ENCODE peak calls at places on chromosomes 16 and 17, in nine cellular contexts. U is coronary artery, S is sigmoid colon, C is dorsolateral prefrontal cortex, W is cardiac fibroblast, K is uterus, T is fibroblast of pulmonary artery, Y is A549, A is AG04450. E is an unnamed sample.
A peak's percentile ranks its signal among the peaks of the same experiment; 100 is the strongest.

GRCh38 chr17:17732892-17733670 is 51.8 kb downstream of the RAI1 start:
- DNase-seq in U (no peak), S (no peak), C (peak; percentile 41), W (peak; percentile 65), K (no peak), T (peak; percentile 58), Y (peak; percentile 59), A (no peak), E (no peak)

GRCh38 chr16:12111819-12112218 is 135.3 kb downstream of the SNX29 start:
- DNase-seq in U (no peak), S (no peak), C (no peak), W (no peak), K (no peak), T (no peak), Y (no peak), A (no peak), E (no peak)

GRCh38 chr16:80682435-80683070 is 121.8 kb downstream of the CDYL2 start:
- DNase-seq in U (no peak), S (no peak), C (peak; percentile 48), W (peak; percentile 57), K (no peak), T (peak; percentile 76), Y (no peak), A (peak; percentile 82), E (no peak)

GRCh38 chr16:81432899-81433560 is 11.6 kb upstream of the CMIP start:
- DNase-seq in U (no peak), S (no peak), C (no peak), W (no peak), K (no peak), T (no peak), Y (no peak), A (no peak), E (no peak)

GRCh38 chr16:85856054-85856453 is 42.9 kb upstream of the IRF8 start:
- DNase-seq in U (no peak), S (no peak), C (no peak), W (no peak), K (no peak), T (no peak), Y (no peak), A (no peak), E (no peak)

GRCh38 chr17:79046501-79047280 is 22.7 kb downstream of the C1QTNF1 start:
- DNase-seq in U (no peak), S (peak; percentile 87), C (no peak), W (no peak), K (no peak), T (no peak), Y (no peak), A (no peak), E (no peak)

GRCh38 chr16:20866161-20866772 is 33.9 kb downstream of the DCUN1D3 start:
- DNase-seq in U (peak; percentile 82), S (peak; percentile 73), C (peak; percentile 43), W (peak; percentile 87), K (no peak), T (peak; percentile 85), Y (peak; percentile 80), A (no peak), E (no peak)

GRCh38 chr16:83348991-83349390 is 458.8 kb upstream of the HSBP1 start:
- DNase-seq in U (no peak), S (no peak), C (no peak), W (no peak), K (no peak), T (no peak), Y (no peak), A (no peak), E (no peak)

GRCh38 chr17:60901806-60902205 is 224.2 kb downstream of the BCAS3 start:
- DNase-seq in U (no peak), S (no peak), C (no peak), W (peak; percentile 65), K (no peak), T (peak; percentile 72), Y (no peak), A (peak; percentile 8), E (peak; percentile 27)

GRCh38 chr17:66165537-66166123 is 26.3 kb downstream of the CEP112 start:
- DNase-seq in U (no peak), S (no peak), C (no peak), W (peak; percentile 79), K (no peak), T (peak; percentile 82), Y (peak; percentile 72), A (peak; percentile 32), E (peak; percentile 52)

GRCh38 chr16:28202147-28202746 is 9.5 kb downstream of the XPO6 start:
- DNase-seq in U (no peak), S (no peak), C (no peak), W (no peak), K (no peak), T (no peak), Y (peak; percentile 29), A (no peak), E (no peak)

GRCh38 chr17:29570521-29570920 is 2.0 kb downstream of the TP53I13 start:
- DNase-seq in U (peak; percentile 69), S (peak; percentile 66), C (no peak), W (no peak), K (no peak), T (no peak), Y (no peak), A (no peak), E (no peak)

GRCh38 chr17:78338860-78339259 is 21.0 kb downstream of the SOCS3 start:
- DNase-seq in U (no peak), S (no peak), C (no peak), W (no peak), K (no peak), T (no peak), Y (no peak), A (no peak), E (no peak)

GRCh38 chr16:22252317-22252716 is 44.9 kb upstream of the POLR3E start:
- DNase-seq in U (no peak), S (no peak), C (no peak), W (no peak), K (no peak), T (no peak), Y (peak; percentile 16), A (no peak), E (no peak)

GRCh38 chr17:70110443-70110880 is 35.4 kb downstream of the KCNJ16 start:
- DNase-seq in U (no peak), S (no peak), C (no peak), W (peak; percentile 37), K (peak; percentile 30), T (peak; percentile 67), Y (no peak), A (peak; percentile 2), E (peak; percentile 83)

GRCh38 chr17:31494259-31495048 is 103.0 kb downstream of the RAB11FIP4 start:
- DNase-seq in U (no peak), S (no peak), C (no peak), W (no peak), K (no peak), T (no peak), Y (no peak), A (no peak), E (no peak)

GRCh38 chr16:7319514-7319913 is 13.1 kb upstream of the RBFOX1 start:
- DNase-seq in U (no peak), S (no peak), C (no peak), W (no peak), K (no peak), T (no peak), Y (no peak), A (no peak), E (no peak)

GRCh38 chr17:52157161-52157560 is 1.4 kb downstream of the CA10 start:
- DNase-seq in U (no peak), S (no peak), C (peak; percentile 3), W (no peak), K (no peak), T (no peak), Y (no peak), A (no peak), E (no peak)

GRCh38 chr17:83198366-83199341 is 119.2 kb downstream of the METRNL start:
- DNase-seq in U (no peak), S (peak; percentile 61), C (no peak), W (no peak), K (no peak), T (no peak), Y (no peak), A (no peak), E (no peak)

GRCh38 chr16:78742501-78743283 is 643.2 kb downstream of the WWOX start:
- DNase-seq in U (no peak), S (no peak), C (no peak), W (no peak), K (no peak), T (peak; percentile 7), Y (no peak), A (no peak), E (no peak)

GRCh38 chr17:80024206-80024972 is 11.3 kb downstream of the TBC1D16 start:
- DNase-seq in U (no peak), S (no peak), C (no peak), W (no peak), K (no peak), T (no peak), Y (no peak), A (no peak), E (no peak)

GRCh38 chr16:83882118-83882879 is 16.6 kb upstream of the MLYCD start:
- DNase-seq in U (no peak), S (no peak), C (no peak), W (no peak), K (no peak), T (no peak), Y (no peak), A (no peak), E (no peak)

GRCh38 chr17:35477248-35477647 is 28.7 kb upstream of the SLFN13 start:
- DNase-seq in U (no peak), S (no peak), C (no peak), W (no peak), K (no peak), T (no peak), Y (no peak), A (no peak), E (no peak)
- H3K4me3 ChIP-seq in U (no peak overlapping the region), S (no peak overlapping the region), C (no peak overlapping the region), W (no peak overlapping the region), K (no peak overlapping the region), T (no peak overlapping the region), Y (no peak overlapping the region), A (no peak overlapping the region), E (no peak overlapping the region)

GRCh38 chr17:36463916-36464764 is 22.3 kb upstream of the ZNHIT3 start:
- DNase-seq in U (no peak), S (peak; percentile 55), C (peak; percentile 64), W (peak; percentile 79), K (no peak), T (peak; percentile 75), Y (peak; percentile 76), A (no peak), E (peak; percentile 19)
- TF ChIP-seq CTCF in U (no peak), S (no peak), C (no peak), W (no peak), K (no peak), T (no peak), Y (no peak), A (no peak), E (no peak)

GRCh38 chr17:50079334-50080095 is 15.6 kb upstream of the PDK2 start:
- DNase-seq in U (no peak), S (no peak), C (no peak), W (peak; percentile 51), K (no peak), T (peak; percentile 46), Y (peak; percentile 87), A (no peak), E (no peak)
- H3K4me3 ChIP-seq in U (no peak overlapping the region), S (no peak overlapping the region), C (no peak overlapping the region), W (no peak overlapping the region), K (no peak overlapping the region), T (no peak overlapping the region), Y (no peak overlapping the region), A (no peak overlapping the region), E (no peak overlapping the region)

DNA sequence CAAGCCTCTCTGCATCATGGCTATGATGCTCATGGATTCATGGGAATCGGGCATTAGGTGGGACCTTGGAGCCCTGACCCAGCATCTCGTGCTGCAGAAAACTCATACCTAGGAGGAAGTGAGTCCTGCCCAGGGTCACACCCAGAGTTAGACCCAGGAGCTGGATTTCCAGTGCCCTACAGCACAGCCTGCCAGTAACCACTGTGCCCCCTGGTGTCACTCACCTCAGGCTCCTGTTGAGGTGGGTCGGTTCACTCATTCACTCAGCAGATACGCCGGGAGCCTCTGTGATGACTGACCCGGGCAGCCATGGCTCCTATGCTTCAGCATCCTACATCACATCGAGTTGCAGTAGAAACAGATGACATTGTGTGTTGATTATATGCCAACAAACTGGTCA is 143.4 kb downstream of the MSI2 start:
- DNase-seq in U (no peak), S (no peak), C (no peak), W (no peak), K (no peak), T (no peak), Y (no peak), A (no peak), E (no peak)
- TF ChIP-seq CTCF in U (no peak), S (no peak), C (no peak), W (no peak), K (no peak), T (no peak), Y (no peak), A (no peak), E (no peak)

E was measured in astrocyte of the cerebellum.